ENCODE peak calls at places on chromosomes 12 and 14, in five cellular contexts. L, A, G, K and U are unnamed samples. For H3K79me1, the result is how much of the 10 kb centered on the place peaks cover.

GRCh38 chr12:29762637-29763300 is 21.0 kb downstream of the TMTC1 start:
- DNase-seq in L (no peak), A (no peak), G (no peak), K (no peak), U (no peak)

GRCh38 chr14:59918824-59919581 is 941 bp upstream of the LRRC9 start:
- DNase-seq in L (no peak), A (peak), G (no peak), K (peak), U (peak)

GRCh38 chr14:57073986-57074385 is 194.7 kb downstream of the EXOC5 start:
- DNase-seq in L (no peak), A (no peak), G (no peak), K (no peak), U (no peak)

GRCh38 chr14:96926006-96926405 is 128.8 kb downstream of the VRK1 start:
- DNase-seq in L (no peak), A (no peak), G (no peak), K (no peak), U (no peak)

GRCh38 chr14:58572092-58572853 is 65.5 kb upstream of the DACT1 start:
- DNase-seq in L (no peak), A (no peak), G (no peak), K (peak), U (peak)

GRCh38 chr12:21521541-21521940 is 4.6 kb upstream of the SPX start:
- DNase-seq in L (no peak), A (no peak), G (no peak), K (no peak), U (no peak)

GRCh38 chr12:68340404-68341270 is 8.5 kb upstream of the MDM1 start:
- DNase-seq in L (no peak), A (no peak), G (no peak), K (no peak), U (no peak)

GRCh38 chr12:42935756-42936155 is 346.2 kb upstream of the PRICKLE1 start:
- DNase-seq in L (no peak), A (no peak), G (no peak), K (no peak), U (peak)

GRCh38 chr12:33588082-33588712 is 148.6 kb upstream of the SYT10 start:
- DNase-seq in L (peak), A (peak), G (no peak), K (peak), U (peak)

GRCh38 chr12:12376636-12377448 is 20.0 kb downstream of the BORCS5 start:
- DNase-seq in L (no peak), A (peak), G (no peak), K (peak), U (peak)

GRCh38 chr12:48009471-48009870 is 5.2 kb upstream of the COL2A1 start:
- DNase-seq in L (no peak), A (no peak), G (no peak), K (no peak), U (no peak)

GRCh38 chr14:21524575-21525518 is 1.3 kb downstream of the SALL2 start:
- DNase-seq in L (no peak), A (no peak), G (no peak), K (no peak), U (no peak)

GRCh38 chr14:26598672-26599131 is 869 bp upstream of the NOVA1 start:
- DNase-seq in L (no peak), A (no peak), G (no peak), K (no peak), U (no peak)

GRCh38 chr12:54411398-54412241 is 7.4 kb downstream of the ITGA5 start:
- DNase-seq in L (no peak), A (no peak), G (peak), K (peak), U (peak)

GRCh38 chr14:50675597-50675996 is 7.5 kb upstream of the SAV1 start:
- DNase-seq in L (no peak), A (no peak), G (no peak), K (no peak), U (no peak)

GRCh38 chr14:44170099-44170498 is 337.0 kb downstream of the FSCB start:
- DNase-seq in L (no peak), A (no peak), G (no peak), K (no peak), U (peak)

GRCh38 chr12:49893753-49894752 is 9.6 kb downstream of the FAIM2 start:
- DNase-seq in L (no peak), A (no peak), G (no peak), K (no peak), U (peak)

GRCh38 chr12:53217930-53218307 is 10.9 kb upstream of the ITGB7 start:
- DNase-seq in L (no peak), A (no peak), G (peak), K (no peak), U (peak)

GRCh38 chr12:39971348-39971747 is 134.5 kb downstream of the SLC2A13 start:
- DNase-seq in L (no peak), A (no peak), G (no peak), K (no peak), U (no peak)

GRCh38 chr12:24795699-24796385 is 153.1 kb downstream of the BCAT1 start:
- DNase-seq in L (no peak), A (no peak), G (no peak), K (no peak), U (peak)

GRCh38 chr14:72753044-72753710 is 140.7 kb downstream of the DPF3 start:
- DNase-seq in L (no peak), A (no peak), G (no peak), K (no peak), U (no peak)

GRCh38 chr14:53716521-53716920 is 240.1 kb downstream of the BMP4 start:
- DNase-seq in L (no peak), A (no peak), G (no peak), K (no peak), U (no peak)

GRCh38 chr14:75579882-75580281 is 1.5 kb downstream of the FLVCR2 start:
- DNase-seq in L (no peak), A (no peak), G (no peak), K (no peak), U (no peak)

GRCh38 chr12:27709932-27710591 is 570 bp upstream of the MRPS35 start:
- DNase-seq in L (no peak), A (no peak), G (no peak), K (peak), U (no peak)

GRCh38 chr12:97640826-97641225 is 178.2 kb downstream of the RMST start:
- DNase-seq in L (no peak), A (no peak), G (no peak), K (no peak), U (peak)

GRCh38 chr12:6334940-6335450 is 6.9 kb downstream of the TNFRSF1A start:
- DNase-seq in L (no peak), A (no peak), G (no peak), K (no peak), U (peak)

GRCh38 chr12:67582238-67582834 is 66.2 kb upstream of the DYRK2 start:
- DNase-seq in L (no peak), A (no peak), G (no peak), K (no peak), U (no peak)

GRCh38 chr14:103103461-103104388 is 9.2 kb downstream of the EXOC3L4 start:
- DNase-seq in L (no peak), A (no peak), G (peak), K (peak), U (peak)

GRCh38 chr12:89382366-89382765 is 30.1 kb upstream of the DUSP6 start:
- DNase-seq in L (no peak), A (no peak), G (no peak), K (no peak), U (no peak)

GRCh38 chr12:57216014-57216891 is at the start of gene NXPH4:
- DNase-seq in L (no peak), A (no peak), G (peak), K (no peak), U (no peak)

GRCh38 chr14:78637903-78638302 is 467.7 kb downstream of the NRXN3 start:
- DNase-seq in L (no peak), A (no peak), G (no peak), K (no peak), U (no peak)

GRCh38 chr14:21467620-21468019 is 9.1 kb downstream of the RAB2B start:
- DNase-seq in L (no peak), A (no peak), G (no peak), K (no peak), U (peak)

GRCh38 chr14:24362241-24362960 is 5.6 kb upstream of the NFATC4 start:
- DNase-seq in L (no peak), A (no peak), G (no peak), K (peak), U (no peak)

GRCh38 chr12:90067791-90068190 is 359.2 kb upstream of the ATP2B1 start:
- DNase-seq in L (no peak), A (no peak), G (no peak), K (no peak), U (no peak)

GRCh38 chr12:121003650-121004049 is 12.6 kb downstream of the C12orf43 start:
- DNase-seq in L (no peak), A (no peak), G (peak), K (no peak), U (no peak)

GRCh38 chr14:73796881-73797539 is 54.6 kb upstream of the PTGR2 start:
- DNase-seq in L (no peak), A (no peak), G (no peak), K (no peak), U (no peak)

GRCh38 chr14:23095196-23096108 is at the start of gene C14orf119:
- DNase-seq in L (peak), A (peak), G (peak), K (peak), U (peak)

GRCh38 chr12:40011775-40012129 is 94.1 kb downstream of the SLC2A13 start:
- DNase-seq in L (no peak), A (no peak), G (no peak), K (no peak), U (no peak)

GRCh38 chr12:125988545-125988944 is 923.3 kb downstream of the AACS start:
- DNase-seq in L (no peak), A (no peak), G (no peak), K (peak), U (no peak)

GRCh38 chr12:125983784-125984510 is 918.7 kb downstream of the AACS start:
- DNase-seq in L (no peak), A (peak), G (peak), K (peak), U (no peak)

DNA sequence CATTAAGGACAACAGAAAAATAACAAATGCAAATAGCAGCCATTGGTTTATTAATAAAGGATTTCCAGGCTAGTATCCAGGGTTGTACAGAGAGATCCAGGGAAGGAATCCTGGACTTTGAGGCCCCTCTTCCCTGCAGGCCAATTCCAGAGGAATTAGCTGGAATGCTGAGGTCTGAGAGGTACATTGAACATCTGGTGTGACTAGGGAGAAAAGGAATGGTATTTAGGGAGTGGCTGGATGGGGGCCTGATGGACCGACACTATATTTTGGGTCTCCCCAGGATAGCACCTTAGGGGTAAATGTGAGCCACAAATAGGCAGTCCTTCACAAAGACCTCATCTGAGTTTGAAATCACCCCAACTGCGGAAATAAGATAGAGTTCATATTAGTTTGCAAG is 924.5 kb downstream of the AACS start:
- DNase-seq in L (no peak), A (no peak), G (no peak), K (peak), U (no peak)
- H2BK12ac ChIP-seq in L (no peak), A (no peak), G (no peak), K (no peak), U (no peak)

DNA sequence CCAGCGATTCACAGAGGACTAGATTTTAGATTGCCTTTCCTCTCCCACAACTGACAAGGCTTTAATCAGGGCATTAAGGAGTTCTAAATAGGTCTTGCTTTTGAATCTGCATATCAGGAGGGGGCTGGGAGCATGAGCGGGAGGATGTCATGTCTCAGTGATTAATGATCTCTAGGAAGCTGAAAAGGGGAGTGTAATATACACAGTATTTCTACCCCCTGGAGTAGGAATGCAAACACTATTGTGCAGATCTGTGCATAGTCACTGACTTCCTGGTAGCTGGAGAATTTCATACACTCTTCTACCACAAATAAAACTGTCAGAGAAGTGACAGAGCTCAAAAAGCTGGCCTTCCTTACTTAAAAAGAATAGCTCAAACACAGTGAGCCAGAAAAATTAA is 65.7 kb downstream of the RIC8B start:
- DNase-seq in L (no peak), A (no peak), G (no peak), K (no peak), U (peak)
- H2BK120ac ChIP-seq in L (no peak), A (no peak), G (no peak), K (no peak), U (no peak)

DNA sequence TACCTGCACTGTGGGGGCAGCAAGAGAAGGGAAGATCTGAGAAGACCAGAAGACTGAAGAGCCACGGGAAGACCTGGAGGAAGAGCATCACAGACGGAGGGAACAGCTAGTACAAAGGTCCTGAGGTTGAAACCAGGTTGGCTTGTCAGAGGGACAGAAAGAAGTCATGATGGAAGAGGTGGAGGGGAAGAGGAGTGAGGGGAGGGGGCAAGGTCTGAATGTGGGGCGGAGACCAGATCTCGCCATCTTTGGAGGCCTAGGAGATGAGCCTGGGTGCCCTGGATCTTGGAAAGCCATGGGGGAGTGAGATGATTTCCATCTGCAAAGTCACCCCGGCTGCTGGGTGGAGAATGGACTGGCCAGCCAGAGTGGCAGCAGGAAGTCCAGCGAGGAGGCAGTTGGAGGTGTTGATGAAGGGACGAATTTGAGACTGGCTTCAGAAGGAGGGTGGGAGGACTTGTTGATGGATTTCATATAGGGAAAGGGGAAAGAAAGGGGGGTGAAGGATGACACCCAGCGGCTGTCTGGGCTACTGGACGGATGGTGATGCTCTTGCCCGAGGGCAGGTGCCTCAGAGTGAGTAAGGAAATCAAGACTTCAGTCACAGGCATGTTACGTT is 14.6 kb upstream of the UBC start:
- DNase-seq in L (no peak), A (no peak), G (no peak), K (peak), U (no peak)
- H3K79me1 ChIP-seq in L (under half), A (under half), G (under half), K (under half), U (under half)

GRCh38 chr12:72444566-72444965 is 172.4 kb downstream of the TRHDE start:
- DNase-seq in L (no peak), A (no peak), G (no peak), K (no peak), U (no peak)
- H2BK12ac ChIP-seq in L (no peak), A (no peak), G (no peak), K (no peak), U (no peak)

GRCh38 chr12:106289196-106289681 is 13.3 kb upstream of the TCP11L2 start:
- DNase-seq in L (no peak), A (no peak), G (no peak), K (no peak), U (peak)
- H2BK120ac ChIP-seq in L (no peak), A (no peak), G (no peak), K (no peak), U (no peak)

GRCh38 chr14:68462683-68463082 is 330.2 kb downstream of the ZFP36L1 start:
- DNase-seq in L (no peak), A (no peak), G (no peak), K (no peak), U (no peak)
- H3K79me1 ChIP-seq in L (under half), A (under half), G (under half), K (under half), U (under half)

DNA sequence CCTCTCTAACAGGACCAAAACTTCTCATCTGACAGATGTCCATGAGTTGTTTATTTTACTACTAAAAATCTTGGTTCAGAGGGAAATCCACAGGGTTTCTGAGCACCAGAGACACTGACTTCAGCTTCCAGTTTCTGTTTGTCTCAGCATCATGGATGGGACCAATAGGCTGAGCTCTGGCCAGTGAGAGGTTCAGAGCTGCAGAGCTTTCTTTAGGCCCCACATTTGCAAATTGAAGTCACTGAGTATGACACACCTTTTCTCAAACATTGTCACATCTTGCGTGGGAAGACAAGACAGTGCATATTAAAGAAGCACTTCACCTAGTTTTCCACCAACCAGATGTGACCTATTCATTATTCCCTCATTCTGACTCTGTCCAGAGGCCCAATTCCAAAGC is 45.2 kb downstream of the RDH12 start:
- DNase-seq in L (no peak), A (no peak), G (no peak), K (no peak), U (no peak)
- H2BK12ac ChIP-seq in L (no peak), A (no peak), G (no peak), K (no peak), U (no peak)

DNA sequence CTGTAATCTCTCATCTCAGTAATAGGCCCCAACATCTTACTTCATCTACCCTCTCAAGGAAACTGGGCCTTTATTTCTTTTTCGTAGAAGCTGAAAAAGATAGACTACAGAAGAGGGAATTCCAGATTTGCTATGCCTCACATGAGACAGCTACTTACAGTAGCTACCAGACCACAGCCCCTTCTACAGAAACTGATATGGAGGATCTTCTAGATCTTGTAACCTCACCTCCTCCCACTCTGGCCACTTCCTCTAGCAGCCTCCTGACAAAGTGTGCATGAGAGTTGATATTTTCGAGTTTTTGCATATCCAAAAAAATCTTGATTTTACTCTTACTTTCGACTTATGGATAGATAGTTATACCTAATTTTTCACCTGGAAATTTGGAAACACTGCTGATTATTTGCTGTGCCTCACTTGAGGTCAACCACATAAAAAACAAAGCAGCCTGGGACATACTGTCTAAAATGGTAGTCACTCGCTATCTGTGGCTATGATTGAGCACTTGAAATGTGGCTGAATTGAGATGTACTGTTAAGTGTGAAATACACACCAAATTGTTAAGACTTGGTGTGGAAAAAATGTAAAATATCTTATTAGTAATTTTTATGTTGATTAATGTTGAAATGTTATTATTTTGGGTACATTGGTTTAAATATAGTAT is 86.3 kb upstream of the NID2 start:
- DNase-seq in L (no peak), A (no peak), G (no peak), K (no peak), U (no peak)
- H2BK120ac ChIP-seq in L (no peak), A (no peak), G (no peak), K (no peak), U (no peak)

GRCh38 chr12:2858944-2859352 is 2.1 kb upstream of the TEX52 start:
- DNase-seq in L (no peak), A (no peak), G (no peak), K (no peak), U (no peak)

GRCh38 chr12:2855546-2855945 is 1.3 kb downstream of the TEX52 start:
- DNase-seq in L (no peak), A (no peak), G (no peak), K (no peak), U (no peak)

GRCh38 chr12:2858334-2858733 is 1.5 kb upstream of the TEX52 start:
- DNase-seq in L (no peak), A (no peak), G (no peak), K (no peak), U (no peak)

GRCh38 chr12:2856051-2856450 is 788 bp downstream of the TEX52 start:
- DNase-seq in L (no peak), A (no peak), G (no peak), K (peak), U (peak)

GRCh38 chr12:2856901-2857495 is at the start of gene TEX52:
- DNase-seq in L (no peak), A (no peak), G (peak), K (peak), U (peak)
- H3K79me1 ChIP-seq in L (under half), A (under half), G (under half), K (under half), U (under half)